ENCODE peak calls at places on chromosomes 13 and 19, in six cellular contexts. J is NAMALWA, F is AG08395, E is spleen, W is GM12864, H is endothelial cell. K is an unnamed sample.

GRCh38 chr19:54155694-54156093 is 3.8 kb downstream of the LENG1 start:
- DNase-seq in J (no peak), W (no peak), E (no peak), H (no peak), F (no peak), K (no peak)

GRCh38 chr19:11414544-11414943 is 4.6 kb downstream of the RGL3 start:
- DNase-seq in J (no peak), W (no peak), F (no peak), E (no peak), H (no peak), K (no peak)

GRCh38 chr19:10086032-10086903 is at the start of gene SHFL:
- DNase-seq in W (peak; percentile 48), H (peak; percentile 44), F (peak; percentile 83), E (peak; percentile 96), J (peak; percentile 84), K (no peak)

GRCh38 chr13:111920306-111920931 is 146.5 kb upstream of the SOX1 start:
- DNase-seq in F (no peak), J (no peak), W (no peak), H (no peak), E (no peak), K (no peak)

GRCh38 chr19:46972301-46972700 is 47.3 kb upstream of the NPAS1 start:
- DNase-seq in J (no peak), F (peak; percentile 61), E (no peak), W (no peak), H (no peak), K (no peak)

GRCh38 chr13:110237895-110238294 is 69.1 kb downstream of the COL4A1 start:
- DNase-seq in J (no peak), H (peak; percentile 1), F (no peak), E (no peak), W (no peak), K (no peak)

GRCh38 chr19:764301-764700 is 13.4 kb downstream of the MISP start:
- DNase-seq in F (no peak), E (no peak), H (no peak), W (no peak), J (no peak), K (no peak)

GRCh38 chr13:95153647-95154405 is 147.4 kb downstream of the ABCC4 start:
- DNase-seq in H (no peak), J (no peak), E (no peak), W (no peak), F (no peak), K (no peak)

GRCh38 chr13:38897521-38897920 is 93.1 kb downstream of the STOML3 start:
- DNase-seq in J (no peak), E (no peak), W (no peak), H (no peak), F (no peak), K (no peak)

GRCh38 chr19:43464089-43464775 is 1.2 kb downstream of the LYPD3 start:
- DNase-seq in F (no peak), W (no peak), E (peak; percentile 93), J (no peak), H (peak; percentile 65), K (no peak)

GRCh38 chr19:1130801-1131717 is 27.3 kb downstream of the GPX4 start:
- DNase-seq in F (no peak), W (no peak), J (peak; percentile 49), H (no peak), E (peak; percentile 90), K (no peak)

GRCh38 chr13:78608705-78609463 is 5.5 kb upstream of the POU4F1 start:
- DNase-seq in E (peak; percentile 77), J (no peak), H (no peak), W (no peak), F (no peak), K (no peak)

GRCh38 chr19:4115818-4116385 is 8.0 kb downstream of the MAP2K2 start:
- DNase-seq in H (no peak), W (no peak), E (no peak), F (no peak), J (no peak), K (no peak)

GRCh38 chr13:23643828-23644419 is 73.7 kb downstream of the TNFRSF19 start:
- DNase-seq in W (no peak), J (no peak), H (no peak), F (no peak), E (no peak), K (no peak)

GRCh38 chr13:46775385-46776065 is 21.4 kb downstream of the ESD start:
- DNase-seq in H (no peak), J (no peak), E (no peak), W (no peak), F (no peak), K (no peak)

GRCh38 chr13:89969996-89970709 is 1377.3 kb upstream of the MIR17HG start:
- DNase-seq in E (no peak), W (no peak), H (no peak), F (peak; percentile 5), J (no peak), K (no peak)

GRCh38 chr19:47768604-47769003 is 9.9 kb upstream of the SELENOW start:
- DNase-seq in J (no peak), F (no peak), W (no peak), E (no peak), H (no peak), K (no peak)

GRCh38 chr13:112968380-112968909 is 569 bp upstream of the MCF2L start:
- DNase-seq in F (no peak), E (peak; percentile 87), W (no peak), J (no peak), H (no peak), K (no peak)

GRCh38 chr19:47848871-47849473 is 10.1 kb upstream of the TPRX2 start:
- DNase-seq in F (no peak), E (peak; percentile 23), H (peak; percentile 64), J (no peak), W (no peak), K (no peak)

GRCh38 chr19:55014714-55015113 is 23.4 kb downstream of the GP6 start:
- DNase-seq in J (no peak), E (peak; percentile 84), F (no peak), H (no peak), W (no peak), K (no peak)

GRCh38 chr19:11152318-11153062 is 3.1 kb downstream of the SPC24 start:
- DNase-seq in W (no peak), F (peak; percentile 53), J (no peak), H (no peak), E (no peak), K (no peak)